ENCODE peak calls at places on chromosomes 1 and 21, in four cellular contexts. One of them, this sample, is unnamed.

GRCh38 chr1:92909321-92909720 is 51.9 kb downstream of the DIPK1A start:
- DNase-seq in GF-D8: no peak
- DNase-seq in HTR-8/SVneo: peak
- DNase-seq in MV-4-11: no peak
- DNase-seq in this sample: no peak

GRCh38 chr1:181508486-181509165 is 25.3 kb downstream of the CACNA1E start:
- DNase-seq in GF-D8: no peak
- DNase-seq in HTR-8/SVneo: no peak
- DNase-seq in MV-4-11: peak
- DNase-seq in this sample: no peak

GRCh38 chr1:109482796-109483638 is 688 bp upstream of the ATXN7L2 start:
- DNase-seq in GF-D8: no peak
- DNase-seq in HTR-8/SVneo: peak
- DNase-seq in MV-4-11: no peak
- DNase-seq in this sample: peak

GRCh38 chr1:27504588-27505419 is 14.8 kb upstream of the WASF2 start:
- DNase-seq in GF-D8: no peak
- DNase-seq in HTR-8/SVneo: peak
- DNase-seq in MV-4-11: no peak
- DNase-seq in this sample: peak

GRCh38 chr1:214349781-214350180 is 68.8 kb downstream of the SMYD2 start:
- DNase-seq in GF-D8: no peak
- DNase-seq in HTR-8/SVneo: peak
- DNase-seq in MV-4-11: no peak
- DNase-seq in this sample: peak

GRCh38 chr21:42862774-42863503 is 16.4 kb downstream of the WDR4 start:
- DNase-seq in GF-D8: no peak
- DNase-seq in HTR-8/SVneo: no peak
- DNase-seq in MV-4-11: no peak
- DNase-seq in this sample: peak

GRCh38 chr1:59315529-59316433 is 18.9 kb downstream of the FGGY start:
- DNase-seq in GF-D8: no peak
- DNase-seq in HTR-8/SVneo: no peak
- DNase-seq in MV-4-11: no peak
- DNase-seq in this sample: no peak

GRCh38 chr21:43268804-43269186 is 100.0 kb downstream of the CRYAA start:
- DNase-seq in GF-D8: no peak
- DNase-seq in HTR-8/SVneo: no peak
- DNase-seq in MV-4-11: no peak
- DNase-seq in this sample: no peak

GRCh38 chr1:198290089-198290683 is 133.4 kb downstream of the NEK7 start:
- DNase-seq in GF-D8: no peak
- DNase-seq in HTR-8/SVneo: no peak
- DNase-seq in MV-4-11: no peak
- DNase-seq in this sample: no peak

GRCh38 chr1:185483647-185484450 is 166.8 kb upstream of the IVNS1ABP start:
- DNase-seq in GF-D8: no peak
- DNase-seq in HTR-8/SVneo: peak
- DNase-seq in MV-4-11: peak
- DNase-seq in this sample: peak

GRCh38 chr1:110161822-110162221 is 11.5 kb downstream of the SLC6A17 start:
- DNase-seq in GF-D8: no peak
- DNase-seq in HTR-8/SVneo: no peak
- DNase-seq in MV-4-11: no peak
- DNase-seq in this sample: no peak

GRCh38 chr1:19597463-19598309 is 46.4 kb upstream of the NBL1 start:
- DNase-seq in GF-D8: peak
- DNase-seq in HTR-8/SVneo: peak
- DNase-seq in MV-4-11: no peak
- DNase-seq in this sample: peak

GRCh38 chr1:32151319-32151787 is 28.1 kb upstream of the TXLNA start:
- DNase-seq in GF-D8: no peak
- DNase-seq in HTR-8/SVneo: peak
- DNase-seq in MV-4-11: no peak
- DNase-seq in this sample: no peak

GRCh38 chr1:172670791-172671190 is 11.9 kb downstream of the FASLG start:
- DNase-seq in GF-D8: no peak
- DNase-seq in HTR-8/SVneo: no peak
- DNase-seq in MV-4-11: no peak
- DNase-seq in this sample: no peak

GRCh38 chr1:160167580-160167979 is 16.2 kb downstream of the ATP1A4 start:
- DNase-seq in GF-D8: no peak
- DNase-seq in HTR-8/SVneo: no peak
- DNase-seq in MV-4-11: peak
- DNase-seq in this sample: no peak

GRCh38 chr1:107748529-107748928 is 216.5 kb downstream of the VAV3 start:
- DNase-seq in GF-D8: no peak
- DNase-seq in HTR-8/SVneo: peak
- DNase-seq in MV-4-11: peak
- DNase-seq in this sample: peak

GRCh38 chr21:44749116-44749758 is 37.9 kb upstream of the TSPEAR start:
- DNase-seq in GF-D8: no peak
- DNase-seq in HTR-8/SVneo: no peak
- DNase-seq in MV-4-11: no peak
- DNase-seq in this sample: no peak

GRCh38 chr1:204878835-204879234 is 8.2 kb downstream of the NFASC start:
- DNase-seq in GF-D8: no peak
- DNase-seq in HTR-8/SVneo: no peak
- DNase-seq in MV-4-11: no peak
- DNase-seq in this sample: no peak

GRCh38 chr1:85659174-85659573 is 49.1 kb downstream of the ZNHIT6 start:
- DNase-seq in GF-D8: no peak
- DNase-seq in HTR-8/SVneo: no peak
- DNase-seq in MV-4-11: no peak
- DNase-seq in this sample: no peak

GRCh38 chr1:35717911-35718476 is 690 bp downstream of the C1orf216 start:
- DNase-seq in GF-D8: peak
- DNase-seq in HTR-8/SVneo: peak
- DNase-seq in MV-4-11: peak
- DNase-seq in this sample: peak